ENCODE peak calls at places on chromosomes 13 and 19, in nine cellular contexts. One of them, this sample, is unnamed.

GRCh38 chr19:32830231-32831014 is 39.1 kb downstream of the SLC7A9 start:
- DNase-seq in IMR-90: peak; percentile 55
- DNase-seq in HAP-1: no peak
- DNase-seq in A673: no peak
- DNase-seq in cardiac muscle cell: no peak
- DNase-seq in hepatocyte: no peak
- DNase-seq in mesendoderm: no peak
- DNase-seq in body of pancreas: no peak
- DNase-seq in GM23248: peak; percentile 58
- DNase-seq in this sample: no peak

GRCh38 chr13:110163020-110163658 is 143.8 kb downstream of the COL4A1 start:
- DNase-seq in IMR-90: no peak
- DNase-seq in HAP-1: no peak
- DNase-seq in A673: no peak
- DNase-seq in cardiac muscle cell: no peak
- DNase-seq in hepatocyte: no peak
- DNase-seq in mesendoderm: no peak
- DNase-seq in body of pancreas: no peak
- DNase-seq in GM23248: no peak
- DNase-seq in this sample: no peak

GRCh38 chr13:98556968-98557591 is 19.8 kb downstream of the STK24 start:
- DNase-seq in IMR-90: peak; percentile 32
- DNase-seq in HAP-1: no peak
- DNase-seq in A673: no peak
- DNase-seq in cardiac muscle cell: no peak
- DNase-seq in hepatocyte: peak; percentile 50
- DNase-seq in mesendoderm: peak; percentile 32
- DNase-seq in body of pancreas: no peak
- DNase-seq in GM23248: peak; percentile 89
- DNase-seq in this sample: no peak

GRCh38 chr19:6239401-6239844 is 40.4 kb downstream of the MLLT1 start:
- DNase-seq in IMR-90: peak; percentile 16
- DNase-seq in HAP-1: no peak
- DNase-seq in A673: no peak
- DNase-seq in cardiac muscle cell: no peak
- DNase-seq in hepatocyte: no peak
- DNase-seq in mesendoderm: no peak
- DNase-seq in body of pancreas: no peak
- DNase-seq in GM23248: peak; percentile 85
- DNase-seq in this sample: no peak

GRCh38 chr19:33246729-33247440 is 21.2 kb upstream of the SLC7A10 start:
- DNase-seq in IMR-90: no peak
- DNase-seq in HAP-1: no peak
- DNase-seq in A673: no peak
- DNase-seq in cardiac muscle cell: no peak
- DNase-seq in hepatocyte: no peak
- DNase-seq in mesendoderm: no peak
- DNase-seq in body of pancreas: no peak
- DNase-seq in GM23248: peak; percentile 25
- DNase-seq in this sample: no peak

GRCh38 chr13:92804346-92804745 is 422.3 kb upstream of the GPC6 start:
- DNase-seq in IMR-90: peak; percentile 64
- DNase-seq in HAP-1: no peak
- DNase-seq in A673: no peak
- DNase-seq in cardiac muscle cell: no peak
- DNase-seq in hepatocyte: no peak
- DNase-seq in mesendoderm: no peak
- DNase-seq in body of pancreas: no peak
- DNase-seq in GM23248: peak; percentile 54
- DNase-seq in this sample: no peak

GRCh38 chr19:17327654-17328516 is 6.8 kb downstream of the ANO8 start:
- DNase-seq in IMR-90: no peak
- DNase-seq in HAP-1: no peak
- DNase-seq in A673: no peak
- DNase-seq in cardiac muscle cell: peak; percentile 89
- DNase-seq in hepatocyte: peak; percentile 89
- DNase-seq in mesendoderm: peak; percentile 98
- DNase-seq in body of pancreas: peak; percentile 67
- DNase-seq in GM23248: no peak
- DNase-seq in this sample: no peak

GRCh38 chr13:73304442-73304841 is 245.6 kb downstream of the KLF5 start:
- DNase-seq in IMR-90: no peak
- DNase-seq in HAP-1: no peak
- DNase-seq in A673: no peak
- DNase-seq in cardiac muscle cell: no peak
- DNase-seq in hepatocyte: no peak
- DNase-seq in mesendoderm: peak; percentile 43
- DNase-seq in body of pancreas: no peak
- DNase-seq in GM23248: no peak
- DNase-seq in this sample: no peak

GRCh38 chr19:12784394-12784870 is 6.9 kb upstream of the JUNB start:
- DNase-seq in IMR-90: peak; percentile 46
- DNase-seq in HAP-1: no peak
- DNase-seq in A673: no peak
- DNase-seq in cardiac muscle cell: no peak
- DNase-seq in hepatocyte: no peak
- DNase-seq in mesendoderm: no peak
- DNase-seq in body of pancreas: no peak
- DNase-seq in GM23248: peak; percentile 52
- DNase-seq in this sample: peak; percentile 69

GRCh38 chr13:64090311-64090710 is 2674.7 kb upstream of the PCDH20 start:
- DNase-seq in IMR-90: no peak
- DNase-seq in HAP-1: no peak
- DNase-seq in A673: no peak
- DNase-seq in cardiac muscle cell: no peak
- DNase-seq in hepatocyte: no peak
- DNase-seq in mesendoderm: no peak
- DNase-seq in body of pancreas: no peak
- DNase-seq in GM23248: no peak
- DNase-seq in this sample: no peak

GRCh38 chr19:30165228-30165813 is 206.9 kb upstream of the ZNF536 start:
- DNase-seq in IMR-90: no peak
- DNase-seq in HAP-1: no peak
- DNase-seq in A673: no peak
- DNase-seq in cardiac muscle cell: no peak
- DNase-seq in hepatocyte: no peak
- DNase-seq in mesendoderm: no peak
- DNase-seq in body of pancreas: no peak
- DNase-seq in GM23248: no peak
- DNase-seq in this sample: no peak
- H3K36me3 ChIP-seq in IMR-90: no peaks in the 10 kb centered on the region
- H3K36me3 ChIP-seq in HAP-1: no peaks in the 10 kb centered on the region
- H3K36me3 ChIP-seq in A673: no peaks in the 10 kb centered on the region
- H3K36me3 ChIP-seq in cardiac muscle cell: no peaks in the 10 kb centered on the region
- H3K36me3 ChIP-seq in hepatocyte: no peaks in the 10 kb centered on the region
- H3K36me3 ChIP-seq in mesendoderm: no peaks in the 10 kb centered on the region
- H3K36me3 ChIP-seq in body of pancreas: no peaks in the 10 kb centered on the region
- H3K36me3 ChIP-seq in GM23248: no peaks in the 10 kb centered on the region
- H3K36me3 ChIP-seq in this sample: no peaks in the 10 kb centered on the region

DNA sequence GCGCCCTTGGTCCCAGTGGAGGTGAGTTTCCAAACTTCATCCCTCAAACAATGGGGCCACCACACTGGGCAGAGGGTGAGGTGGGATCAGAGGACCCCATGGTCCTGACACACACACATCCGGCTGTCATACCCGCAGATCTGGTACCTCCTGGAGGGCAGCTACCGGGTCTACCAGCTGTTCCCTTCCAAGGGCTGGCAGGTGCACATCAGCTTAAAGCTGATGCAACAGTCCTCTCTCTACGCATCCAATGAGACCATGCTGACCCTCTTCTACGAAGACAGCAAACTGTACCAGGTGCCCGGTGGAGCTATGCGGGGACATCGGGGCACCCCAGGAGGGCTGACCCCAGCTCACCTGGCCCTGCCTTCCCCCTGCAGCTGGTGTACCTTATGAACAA is 14.0 kb upstream of the PSMD8 start:
- DNase-seq in IMR-90: no peak
- DNase-seq in HAP-1: no peak
- DNase-seq in A673: no peak
- DNase-seq in cardiac muscle cell: no peak
- DNase-seq in hepatocyte: no peak
- DNase-seq in mesendoderm: no peak
- DNase-seq in body of pancreas: no peak
- DNase-seq in GM23248: no peak
- DNase-seq in this sample: no peak
- H3K27me3 ChIP-seq in IMR-90: peaks cover 44% of the 10 kb centered on the region
- H3K27me3 ChIP-seq in HAP-1: peaks cover 9% of the 10 kb centered on the region
- H3K27me3 ChIP-seq in A673: peaks cover 37% of the 10 kb centered on the region
- H3K27me3 ChIP-seq in cardiac muscle cell: peaks cover 36% of the 10 kb centered on the region
- H3K27me3 ChIP-seq in hepatocyte: peaks cover 31% of the 10 kb centered on the region
- H3K27me3 ChIP-seq in mesendoderm: peaks cover 7% of the 10 kb centered on the region
- H3K27me3 ChIP-seq in body of pancreas: peaks cover 5% of the 10 kb centered on the region
- H3K27me3 ChIP-seq in GM23248: peaks cover 21% of the 10 kb centered on the region
- H3K27me3 ChIP-seq in this sample: no peaks in the 10 kb centered on the region

DNA sequence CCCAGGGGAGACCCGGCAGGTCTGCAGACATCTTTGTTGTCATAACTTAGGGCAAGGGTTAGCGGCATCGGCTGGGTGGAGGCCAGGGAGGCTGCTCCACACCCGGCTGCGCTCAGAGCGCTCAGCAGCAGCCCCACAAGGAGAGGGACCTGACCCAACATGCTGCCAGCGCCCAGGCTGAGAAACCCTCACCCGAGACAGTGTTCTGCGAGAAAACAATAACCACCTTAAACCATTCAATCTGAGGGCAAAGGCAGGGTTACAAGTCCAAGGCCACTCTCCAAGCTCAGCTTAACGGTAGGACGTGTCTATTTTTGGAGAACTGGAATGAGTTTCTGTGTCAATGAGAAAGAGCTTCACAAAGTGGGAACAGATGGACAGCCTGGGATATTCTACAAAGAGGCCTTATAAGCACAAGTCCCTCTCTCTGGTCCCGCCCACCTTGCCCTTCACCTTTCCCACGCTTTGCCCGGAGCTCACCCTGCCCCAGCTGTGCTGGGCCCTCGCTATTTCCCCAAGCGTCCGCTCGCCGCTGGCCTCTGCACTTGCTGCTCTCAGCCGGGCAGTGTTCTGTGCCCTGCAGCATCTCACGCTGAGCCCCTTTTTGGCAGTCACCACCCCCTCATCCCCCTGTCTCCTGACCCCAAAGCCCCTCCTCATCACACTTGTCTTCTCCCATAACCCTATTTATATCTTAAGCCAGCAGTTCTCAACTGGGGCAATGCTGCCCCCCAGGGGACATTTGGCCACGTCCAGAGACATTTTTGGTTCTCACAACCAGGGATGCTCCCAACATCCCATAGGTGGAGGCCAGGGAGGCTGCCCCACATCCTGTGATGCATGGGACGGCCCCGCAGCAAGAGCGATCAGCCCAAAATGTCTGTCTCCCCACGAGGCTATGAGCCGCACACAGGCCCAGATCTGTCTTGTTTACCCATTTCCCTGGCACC is 17.6 kb downstream of the PPP1R12C start:
- DNase-seq in IMR-90: no peak
- DNase-seq in HAP-1: no peak
- DNase-seq in A673: no peak
- DNase-seq in cardiac muscle cell: peak; percentile 58
- DNase-seq in hepatocyte: no peak
- DNase-seq in mesendoderm: peak; percentile 66
- DNase-seq in body of pancreas: no peak
- DNase-seq in GM23248: no peak
- DNase-seq in this sample: no peak
- H3K36me3 ChIP-seq in IMR-90: peaks cover 30% of the 10 kb centered on the region
- H3K36me3 ChIP-seq in HAP-1: peaks cover 9% of the 10 kb centered on the region
- H3K36me3 ChIP-seq in A673: peaks cover 15% of the 10 kb centered on the region
- H3K36me3 ChIP-seq in cardiac muscle cell: peaks cover 4% of the 10 kb centered on the region
- H3K36me3 ChIP-seq in hepatocyte: no peaks in the 10 kb centered on the region
- H3K36me3 ChIP-seq in mesendoderm: peaks cover 2% of the 10 kb centered on the region
- H3K36me3 ChIP-seq in body of pancreas: peaks cover 6% of the 10 kb centered on the region
- H3K36me3 ChIP-seq in GM23248: peaks cover 12% of the 10 kb centered on the region
- H3K36me3 ChIP-seq in this sample: peaks cover 61% of the 10 kb centered on the region

GRCh38 chr19:7860166-7860901 is 13.9 kb downstream of the PRR36 start:
- DNase-seq in IMR-90: no peak
- DNase-seq in HAP-1: no peak
- DNase-seq in A673: no peak
- DNase-seq in cardiac muscle cell: no peak
- DNase-seq in hepatocyte: no peak
- DNase-seq in mesendoderm: no peak
- DNase-seq in body of pancreas: no peak
- DNase-seq in GM23248: no peak
- DNase-seq in this sample: no peak

GRCh38 chr19:7859766-7860165 is 14.4 kb downstream of the PRR36 start:
- DNase-seq in IMR-90: no peak
- DNase-seq in HAP-1: no peak
- DNase-seq in A673: no peak
- DNase-seq in cardiac muscle cell: no peak
- DNase-seq in hepatocyte: no peak
- DNase-seq in mesendoderm: no peak
- DNase-seq in body of pancreas: no peak
- DNase-seq in GM23248: no peak
- DNase-seq in this sample: no peak

GRCh38 chr19:7856679-7857663 is 17.2 kb downstream of the PRR36 start:
- DNase-seq in IMR-90: no peak
- DNase-seq in HAP-1: no peak
- DNase-seq in A673: no peak
- DNase-seq in cardiac muscle cell: no peak
- DNase-seq in hepatocyte: no peak
- DNase-seq in mesendoderm: no peak
- DNase-seq in body of pancreas: peak; percentile 10
- DNase-seq in GM23248: no peak
- DNase-seq in this sample: no peak

GRCh38 chr19:7856277-7856581 is 18.0 kb downstream of the PRR36 start:
- DNase-seq in IMR-90: no peak
- DNase-seq in HAP-1: no peak
- DNase-seq in A673: no peak
- DNase-seq in cardiac muscle cell: no peak
- DNase-seq in hepatocyte: no peak
- DNase-seq in mesendoderm: no peak
- DNase-seq in body of pancreas: no peak
- DNase-seq in GM23248: no peak
- DNase-seq in this sample: no peak

DNA sequence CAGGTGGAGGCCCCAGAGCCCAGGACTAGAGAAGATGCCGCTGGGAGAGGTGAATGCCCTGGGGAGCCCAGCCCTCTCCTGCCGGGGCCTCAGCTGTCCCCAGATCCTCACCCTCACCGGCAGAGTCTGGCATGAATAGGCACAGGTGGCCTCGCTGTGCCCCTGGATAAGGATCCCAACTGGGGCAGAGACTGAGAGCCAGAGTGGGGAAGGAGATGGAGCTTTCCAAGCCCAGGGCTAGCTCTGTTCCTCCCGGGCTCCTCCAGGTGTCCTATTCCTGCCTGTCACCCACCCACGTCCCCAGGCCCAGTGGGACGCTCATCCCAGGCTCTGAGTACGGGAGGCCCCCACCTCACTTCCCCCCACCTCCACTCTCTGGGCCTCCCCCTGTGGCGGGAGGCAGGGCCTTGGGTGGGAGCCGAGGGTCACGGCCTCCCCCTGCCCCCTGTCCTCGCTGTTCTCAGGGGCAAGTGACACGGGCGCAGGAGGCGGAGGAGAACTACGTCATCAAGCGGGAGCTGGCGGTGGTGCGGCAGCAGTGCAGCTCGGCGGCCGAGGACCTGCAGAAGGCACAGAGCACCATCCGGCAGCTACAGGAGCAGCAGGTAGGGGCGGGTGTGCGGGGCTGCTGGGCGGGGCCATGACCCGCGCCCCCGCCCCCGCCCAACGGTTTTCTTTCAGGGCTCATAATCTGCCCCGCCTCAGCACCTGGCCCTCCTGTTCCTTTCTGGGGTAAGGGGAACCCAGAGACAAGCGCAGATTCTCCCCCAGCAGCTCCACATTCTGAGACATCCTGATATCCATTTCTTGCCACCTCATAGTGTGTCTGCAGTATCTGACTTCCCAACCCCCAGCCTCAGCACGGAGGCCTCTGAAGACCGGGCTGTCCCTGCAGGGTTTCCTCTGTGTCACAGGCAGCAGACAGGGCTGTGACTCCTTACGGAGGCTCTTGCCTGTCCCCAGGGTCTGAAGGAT is 16.2 kb downstream of the PRR36 start:
- DNase-seq in IMR-90: no peak
- DNase-seq in HAP-1: no peak
- DNase-seq in A673: no peak
- DNase-seq in cardiac muscle cell: peak; percentile 63
- DNase-seq in hepatocyte: peak; percentile 72
- DNase-seq in mesendoderm: peak; percentile 92
- DNase-seq in body of pancreas: no peak
- DNase-seq in GM23248: no peak
- DNase-seq in this sample: no peak
- H3K27me3 ChIP-seq in IMR-90: no peaks in the 10 kb centered on the region
- H3K27me3 ChIP-seq in HAP-1: no peaks in the 10 kb centered on the region
- H3K27me3 ChIP-seq in A673: no peaks in the 10 kb centered on the region
- H3K27me3 ChIP-seq in cardiac muscle cell: peaks cover 32% of the 10 kb centered on the region
- H3K27me3 ChIP-seq in hepatocyte: peaks cover 4% of the 10 kb centered on the region
- H3K27me3 ChIP-seq in mesendoderm: no peaks in the 10 kb centered on the region
- H3K27me3 ChIP-seq in body of pancreas: no peaks in the 10 kb centered on the region
- H3K27me3 ChIP-seq in GM23248: no peaks in the 10 kb centered on the region
- H3K27me3 ChIP-seq in this sample: no peaks in the 10 kb centered on the region

This sample was measured in naive thymus-derived CD4-positive, alpha-beta T cell.